ENCODE peak calls at places on chromosomes 13 and 19, in four cellular contexts. B is WTC11, R is right lobe of liver, L is HS-27A. E is an unnamed sample.

GRCh38 chr13:71865858-71866172 is 1.2 kb downstream of the DACH1 start:
- DNase-seq in B (peak), R (peak), L (no peak), E (peak)

GRCh38 chr19:33434886-33435705 is 61.6 kb downstream of the CEBPG start:
- DNase-seq in B (no peak), R (no peak), L (no peak), E (no peak)

GRCh38 chr19:38656171-38656981 is 8.9 kb downstream of the ACTN4 start:
- DNase-seq in L (no peak), R (no peak), B (no peak), E (no peak)

GRCh38 chr13:92900455-92900854 is 326.2 kb upstream of the GPC6 start:
- DNase-seq in L (no peak), B (no peak), R (no peak), E (no peak)

GRCh38 chr19:38151242-38151641 is 72.8 kb downstream of the DPF1 start:
- DNase-seq in B (no peak), L (no peak), R (no peak), E (no peak)

GRCh38 chr19:39362682-39363657 is 20.7 kb downstream of the SAMD4B start:
- DNase-seq in R (no peak), B (no peak), L (peak), E (peak)

GRCh38 chr19:45613926-45614725 is 12.1 kb upstream of the GPR4 start:
- DNase-seq in R (no peak), B (no peak), L (peak), E (no peak)

GRCh38 chr13:27967203-27967735 is 1.8 kb downstream of the CDX2 start:
- DNase-seq in L (no peak), R (no peak), B (no peak), E (no peak)

GRCh38 chr19:48698046-48698445 is 2.3 kb downstream of the FUT2 start:
- DNase-seq in L (peak), R (no peak), B (no peak), E (no peak)

GRCh38 chr13:65836066-65836465 is 1394.1 kb downstream of the PCDH9 start:
- DNase-seq in B (no peak), R (no peak), L (no peak), E (no peak)

GRCh38 chr19:47268028-47268427 is 6.7 kb upstream of the INAFM1 start:
- DNase-seq in B (no peak), R (no peak), L (no peak), E (no peak)

GRCh38 chr13:28138012-28138755 is at the start of gene PAN3:
- DNase-seq in B (peak), L (peak), R (peak), E (peak)

GRCh38 chr13:99577934-99578917 is 77.0 kb downstream of the TM9SF2 start:
- DNase-seq in B (no peak), L (no peak), R (no peak), E (peak)

GRCh38 chr13:97810152-97810551 is 143.3 kb upstream of the IPO5 start:
- DNase-seq in B (no peak), R (no peak), L (no peak), E (no peak)

GRCh38 chr19:40262422-40262821 is 22.7 kb downstream of the AKT2 start:
- DNase-seq in L (no peak), B (no peak), R (no peak), E (no peak)

GRCh38 chr19:45477713-45478453 is 10.1 kb downstream of the FOSB start:
- DNase-seq in R (no peak), L (no peak), B (no peak), E (no peak)

GRCh38 chr19:15737722-15738121 is at the start of gene OR10H3:
- DNase-seq in L (no peak), R (no peak), B (no peak), E (no peak)

GRCh38 chr19:33376423-33376822 is 2.9 kb downstream of the CEBPG start:
- DNase-seq in R (peak), B (no peak), L (peak), E (peak)

GRCh38 chr13:34025746-34026145 is 207.8 kb downstream of the RFC3 start:
- DNase-seq in L (peak), B (no peak), R (no peak), E (no peak)

GRCh38 chr13:20788312-20788711 is 14.6 kb upstream of the EEF1AKMT1 start:
- DNase-seq in L (no peak), B (no peak), R (no peak), E (no peak)